ENCODE peak calls at places on chromosomes 16 and 17, in six cellular contexts. R is spleen, J is PC-3, T is heart right ventricle, C is lung, G is mucosa of descending colon. P is an unnamed sample. For H3K4me1 and H3K9me3, the result is how much of the 10 kb centered on the place peaks cover.

GRCh38 chr17:28139822-28140221 is 97.3 kb downstream of the NLK start:
- DNase-seq in R (no peak), J (no peak), T (no peak), C (no peak), G (no peak), P (no peak)

GRCh38 chr17:13385481-13385907 is 216.2 kb downstream of the HS3ST3A1 start:
- DNase-seq in R (no peak), J (peak), T (no peak), C (no peak), G (no peak), P (no peak)

GRCh38 chr16:61590577-61590976 is 445.7 kb downstream of the CDH8 start:
- DNase-seq in R (no peak), J (no peak), T (no peak), C (no peak), G (no peak), P (no peak)

GRCh38 chr16:77993111-77993571 is 29.2 kb upstream of the CLEC3A start:
- DNase-seq in R (no peak), J (no peak), T (no peak), C (no peak), G (peak), P (no peak)

GRCh38 chr17:49703557-49704277 is 4.0 kb downstream of the SLC35B1 start:
- DNase-seq in R (peak), J (peak), T (no peak), C (peak), G (peak), P (no peak)

GRCh38 chr17:4522661-4523060 is 24.0 kb downstream of the SPNS2 start:
- DNase-seq in R (no peak), J (no peak), T (peak), C (no peak), G (no peak), P (peak)

GRCh38 chr17:364766-365165 is 12.2 kb upstream of the RPH3AL start:
- DNase-seq in R (peak), J (no peak), T (no peak), C (no peak), G (no peak), P (no peak)

GRCh38 chr17:65697661-65698060 is 136.2 kb upstream of the AXIN2 start:
- DNase-seq in R (no peak), J (peak), T (no peak), C (no peak), G (peak), P (no peak)

GRCh38 chr16:87855852-87856715 is 13.2 kb downstream of the SLC7A5 start:
- DNase-seq in R (peak), J (peak), T (peak), C (no peak), G (peak), P (peak)

GRCh38 chr16:51150894-51151320 is at the start of gene SALL1:
- DNase-seq in R (no peak), J (no peak), T (no peak), C (no peak), G (no peak), P (no peak)

GRCh38 chr17:28807925-28808641 is 34.5 kb downstream of the FAM222B start:
- DNase-seq in R (no peak), J (peak), T (no peak), C (no peak), G (no peak), P (no peak)

GRCh38 chr16:74709477-74709877 is 8.8 kb upstream of the MLKL start:
- DNase-seq in R (peak), J (peak), T (peak), C (peak), G (peak), P (peak)

GRCh38 chr17:13429201-13429600 is 172.5 kb downstream of the HS3ST3A1 start:
- DNase-seq in R (no peak), J (peak), T (no peak), C (no peak), G (no peak), P (no peak)

GRCh38 chr16:79497951-79498350 is 102.6 kb downstream of the MAF start:
- DNase-seq in R (no peak), J (no peak), T (no peak), C (no peak), G (no peak), P (no peak)

DNA sequence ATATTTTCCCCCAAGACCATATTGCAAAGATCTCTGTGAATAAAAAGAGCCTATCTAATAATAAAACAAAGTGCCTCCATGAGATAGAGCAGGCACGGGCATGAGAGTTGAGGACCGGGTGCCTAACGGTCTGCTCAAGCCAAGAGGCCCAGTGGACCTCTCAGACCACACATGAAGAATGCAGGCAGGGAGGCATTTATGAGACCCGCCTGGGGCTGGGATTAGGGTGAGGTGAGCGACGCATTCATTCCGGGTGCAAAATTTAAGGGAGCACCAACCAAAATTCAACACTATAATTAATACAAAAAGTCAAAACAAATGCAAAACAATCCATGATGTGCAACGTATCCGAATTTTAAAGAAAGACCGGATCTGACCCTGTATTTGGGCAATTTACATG is 108.5 kb downstream of the MAF start:
- DNase-seq in R (no peak), J (no peak), T (no peak), C (no peak), G (no peak), P (no peak)
- H3K4me1 ChIP-seq in R (under half), J (under half), T (under half), C (under half), G (under half), P (under half)

GRCh38 chr16:35364263-35364662 is 1904.9 kb downstream of the TP53TG3F start:
- DNase-seq in R (no peak), J (no peak), T (no peak), C (no peak), G (no peak), P (no peak)

GRCh38 chr16:35365675-35366074 is 1906.3 kb downstream of the TP53TG3F start:
- DNase-seq in R (no peak), J (no peak), T (no peak), C (no peak), G (no peak), P (no peak)

DNA sequence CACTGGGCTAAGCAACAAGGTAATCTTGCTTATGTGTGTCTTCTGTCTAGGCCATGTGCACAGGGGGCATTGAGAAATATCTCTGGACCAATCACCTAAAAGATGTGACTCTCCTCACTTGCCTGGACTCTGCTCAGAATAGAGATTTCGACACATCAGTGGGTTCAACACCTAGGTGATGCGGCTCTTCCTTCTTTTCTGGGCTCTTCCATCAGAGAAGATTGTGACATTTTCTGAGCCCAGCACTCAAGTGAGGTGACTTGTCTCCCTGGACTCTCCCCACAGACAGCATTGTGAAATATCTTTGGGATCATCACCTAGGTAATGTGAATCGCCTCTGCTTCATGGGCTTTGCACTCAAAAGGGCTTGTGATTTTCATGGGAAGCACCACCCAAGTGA is 1904.1 kb downstream of the TP53TG3F start:
- DNase-seq in R (no peak), J (no peak), T (no peak), C (no peak), G (no peak), P (no peak)
- H3K9me3 ChIP-seq in R (under half), J (under half), T (under half), C (under half), G (under half), P (under half)

GRCh38 chr16:14232106-14232890 is 161.2 kb downstream of the MRTFB start:
- DNase-seq in R (no peak), J (peak), T (no peak), C (no peak), G (no peak), P (no peak)
- H3K4me3 ChIP-seq in R (no peak), J (no peak), T (no peak), C (no peak), G (no peak), P (no peak)

GRCh38 chr16:49848530-49848929 is 7.4 kb downstream of the ZNF423 start:
- DNase-seq in R (no peak), J (no peak), T (no peak), C (no peak), G (no peak), P (no peak)
- H3K4me1 ChIP-seq in R (under half), J (under half), T (under half), C (under half), G (under half), P (under half)